ENCODE peak calls at places on chromosomes 4 and X, in four cellular contexts. G is A549; Z is CD4-positive, alpha-beta T cell; U is H9. E is an unnamed sample.
A peak's percentile ranks its signal among the peaks of the same experiment; 100 is the strongest.

GRCh38 chr4:121189811-121190210 is 25.7 kb upstream of the TNIP3 start:
- DNase-seq in U (no peak), Z (peak; percentile 43), G (no peak), E (no peak)

GRCh38 chr4:138222041-138222440 is 20.1 kb downstream of the SLC7A11 start:
- DNase-seq in Z (no peak), G (no peak), U (no peak), E (no peak)

GRCh38 chr4:79209822-79210635 is 115.8 kb downstream of the NAA11 start:
- DNase-seq in G (no peak), U (peak; percentile 32), Z (no peak), E (no peak)

GRCh38 chrX:13412208-13412600 is 92.4 kb upstream of the ATXN3L start:
- DNase-seq in Z (no peak), U (no peak), G (no peak), E (no peak)

GRCh38 chr4:132001542-132001941 is 1147.6 kb upstream of the PCDH10 start:
- DNase-seq in G (no peak), U (no peak), Z (no peak), E (no peak)

GRCh38 chrX:1851527-1851926 is 236.7 kb downstream of the ASMT start:
- DNase-seq in G (no peak), Z (no peak), U (no peak), E (no peak)

GRCh38 chrX:150958177-150958576 is 25.0 kb upstream of the HMGB3 start:
- DNase-seq in Z (no peak), U (no peak), G (no peak), E (no peak)

GRCh38 chrX:93259029-93259428 is 414.3 kb downstream of the NAP1L3 start:
- DNase-seq in U (no peak), Z (no peak), G (no peak), E (no peak)

GRCh38 chr4:4923208-4923607 is 63.7 kb downstream of the MSX1 start:
- DNase-seq in U (no peak), G (no peak), Z (no peak), E (no peak)

GRCh38 chr4:113810906-113811305 is 49.4 kb upstream of the CAMK2D start:
- DNase-seq in G (no peak), U (no peak), Z (no peak), E (no peak)

GRCh38 chrX:6291444-6291843 is 62.8 kb upstream of the NLGN4X start:
- DNase-seq in U (no peak), G (no peak), Z (no peak), E (no peak)

GRCh38 chrX:108366644-108367406 is 71.4 kb downstream of the COL4A6 start:
- DNase-seq in G (no peak), Z (no peak), U (no peak), E (no peak)

GRCh38 chr4:46937493-46937892 is 28.4 kb upstream of the COX7B2 start:
- DNase-seq in G (no peak), Z (no peak), U (no peak), E (no peak)

GRCh38 chr4:118973295-118973694 is 84.6 kb downstream of the SYNPO2 start:
- DNase-seq in U (no peak), Z (no peak), G (no peak), E (no peak)

GRCh38 chrX:12946838-12947544 is 27.9 kb upstream of the TMSB4X start:
- DNase-seq in G (peak; percentile 55), U (peak; percentile 88), Z (peak; percentile 82), E (peak; percentile 42)

GRCh38 chr4:101141230-101141629 is 206.1 kb downstream of the PPP3CA start:
- DNase-seq in G (no peak), Z (no peak), U (no peak), E (no peak)

GRCh38 chrX:2188316-2188715 is 312.5 kb downstream of the DHRSX start:
- DNase-seq in Z (no peak), G (no peak), U (no peak), E (no peak)

GRCh38 chrX:38150993-38151392 is 69.7 kb downstream of the SRPX start:
- DNase-seq in Z (no peak), G (no peak), U (no peak), E (no peak)

GRCh38 chr4:687048-687974 is 1.6 kb downstream of the SLC49A3 start:
- DNase-seq in U (peak; percentile 76), G (peak; percentile 91), Z (no peak), E (no peak)

GRCh38 chr4:40848251-40848650 is 98.5 kb downstream of the NSUN7 start:
- DNase-seq in U (no peak), G (no peak), Z (no peak), E (no peak)

GRCh38 chr4:110005461-110006056 is 92.9 kb downstream of the EGF start:
- DNase-seq in U (no peak), Z (no peak), G (peak; percentile 55), E (no peak)

GRCh38 chr4:5706486-5707290 is 1.7 kb downstream of the EVC2 start:
- DNase-seq in U (no peak), Z (no peak), G (no peak), E (no peak)

GRCh38 chr4:118842055-118842454 is 6.1 kb upstream of the SEC24D start:
- DNase-seq in U (no peak), Z (no peak), G (no peak), E (no peak)

GRCh38 chr4:39323836-39324235 is 42.3 kb downstream of the RFC1 start:
- DNase-seq in Z (no peak), U (no peak), G (no peak), E (no peak)

GRCh38 chr4:48237996-48238645 is 31.5 kb downstream of the TEC start:
- DNase-seq in G (no peak), Z (no peak), U (no peak), E (no peak)

GRCh38 chrX:129938081-129938480 is 32.1 kb downstream of the UTP14A start:
- DNase-seq in G (no peak), U (peak; percentile 29), Z (no peak), E (no peak)

GRCh38 chr4:152310223-152310622 is 225.7 kb downstream of the FBXW7 start:
- DNase-seq in Z (no peak), G (no peak), U (peak; percentile 30), E (no peak)

GRCh38 chrX:9342581-9343051 is 122.2 kb upstream of the TBL1X start:
- DNase-seq in Z (peak; percentile 22), G (peak; percentile 84), U (peak; percentile 85), E (peak; percentile 56)

GRCh38 chrX:151680805-151681204 is 14.5 kb upstream of the PRRG3 start:
- DNase-seq in U (peak; percentile 74), Z (peak; percentile 30), G (peak; percentile 13), E (peak; percentile 5)

GRCh38 chrX:39247536-39247935 is 446.3 kb downstream of the MID1IP1 start:
- DNase-seq in U (no peak), Z (no peak), G (no peak), E (no peak)

GRCh38 chrX:30039768-30040167 is 175.6 kb upstream of the MAGEB2 start:
- DNase-seq in Z (no peak), U (no peak), G (no peak), E (no peak)

GRCh38 chr4:74314329-74314728 is 6.1 kb downstream of the EPGN start:
- DNase-seq in Z (no peak), U (no peak), G (no peak), E (no peak)

DNA sequence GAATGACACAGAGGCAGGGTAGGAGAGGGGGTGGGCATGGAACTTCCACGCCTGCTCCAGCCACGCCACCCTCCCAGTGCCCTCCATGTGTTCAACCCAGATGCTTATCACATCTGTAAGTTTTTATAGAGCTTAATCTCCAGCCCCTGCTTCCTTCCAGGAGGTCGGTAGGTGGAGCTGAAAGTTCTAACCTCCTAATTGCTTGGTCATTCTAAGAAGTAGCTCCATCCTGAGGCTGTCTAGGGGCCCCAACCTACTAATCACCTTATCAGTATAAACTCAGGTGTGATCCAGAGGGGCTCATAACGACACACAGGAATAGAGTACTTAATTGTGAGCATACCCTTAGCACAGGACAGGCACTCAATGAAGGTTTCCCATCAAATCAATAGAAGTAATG is 18.3 kb downstream of the QDPR start:
- DNase-seq in Z (no peak), U (no peak), G (no peak), E (no peak)
- H3K27ac ChIP-seq in Z (no peak overlapping the region), U (no peak overlapping the region), G (peak overlapping the region; percentile 56), E (no peak overlapping the region)

GRCh38 chrX:148535639-148536038 is 35.2 kb downstream of the AFF2 start:
- DNase-seq in Z (no peak), G (no peak), U (no peak), E (no peak)

GRCh38 chrX:148530464-148531077 is 30.2 kb downstream of the AFF2 start:
- DNase-seq in Z (no peak), U (no peak), G (no peak), E (no peak)
- TF ChIP-seq CTCF in Z (peak; percentile 56), U (peak; percentile 69), G (no peak), E (no peak)

DNA sequence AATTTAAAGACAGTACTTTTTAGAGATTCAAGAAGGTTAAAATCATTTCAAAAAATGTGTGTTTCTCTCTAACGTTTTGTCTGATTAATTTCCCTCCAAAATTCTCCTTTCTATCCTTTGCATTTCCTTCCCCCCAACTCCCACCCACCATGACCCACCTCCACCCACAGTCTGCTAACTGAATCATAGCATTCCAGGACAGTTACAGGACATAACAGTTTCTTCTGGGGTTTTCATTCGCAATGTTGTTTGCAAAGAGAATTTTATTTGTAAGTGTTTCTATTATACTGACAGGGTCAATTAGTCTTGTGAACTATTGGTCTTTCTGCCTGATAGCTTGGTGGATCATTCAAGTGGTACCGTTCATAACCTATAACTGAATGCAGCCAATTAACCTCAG is 53.7 kb downstream of the ANAPC10 start:
- DNase-seq in Z (no peak), G (no peak), U (no peak), E (no peak)
- H3K27ac ChIP-seq in Z (no peak overlapping the region), G (no peak overlapping the region), U (no peak overlapping the region), E (no peak overlapping the region)

GRCh38 chrX:25427873-25428555 is 412.2 kb upstream of the ARX start:
- DNase-seq in Z (no peak), U (peak; percentile 81), G (no peak), E (no peak)
- TF ChIP-seq CTCF in Z (no peak), U (peak; percentile 65), G (no peak), E (no peak)

GRCh38 chr4:123418486-123418931 is 21.9 kb downstream of the SPRY1 start:
- DNase-seq in U (peak; percentile 74), G (no peak), Z (no peak), E (peak; percentile 62)
- H3K27ac ChIP-seq in U (peak overlapping the region; percentile 98), G (no peak overlapping the region), Z (no peak overlapping the region), E (peak overlapping the region; percentile 18)

GRCh38 chrX:23901805-23902204 is 5.9 kb downstream of the APOO start:
- DNase-seq in Z (peak; percentile 11), G (peak; percentile 62), U (peak; percentile 40), E (peak; percentile 57)
- TF ChIP-seq CTCF in Z (no peak), G (peak; percentile 67), U (peak; percentile 34), E (no peak)

DNA sequence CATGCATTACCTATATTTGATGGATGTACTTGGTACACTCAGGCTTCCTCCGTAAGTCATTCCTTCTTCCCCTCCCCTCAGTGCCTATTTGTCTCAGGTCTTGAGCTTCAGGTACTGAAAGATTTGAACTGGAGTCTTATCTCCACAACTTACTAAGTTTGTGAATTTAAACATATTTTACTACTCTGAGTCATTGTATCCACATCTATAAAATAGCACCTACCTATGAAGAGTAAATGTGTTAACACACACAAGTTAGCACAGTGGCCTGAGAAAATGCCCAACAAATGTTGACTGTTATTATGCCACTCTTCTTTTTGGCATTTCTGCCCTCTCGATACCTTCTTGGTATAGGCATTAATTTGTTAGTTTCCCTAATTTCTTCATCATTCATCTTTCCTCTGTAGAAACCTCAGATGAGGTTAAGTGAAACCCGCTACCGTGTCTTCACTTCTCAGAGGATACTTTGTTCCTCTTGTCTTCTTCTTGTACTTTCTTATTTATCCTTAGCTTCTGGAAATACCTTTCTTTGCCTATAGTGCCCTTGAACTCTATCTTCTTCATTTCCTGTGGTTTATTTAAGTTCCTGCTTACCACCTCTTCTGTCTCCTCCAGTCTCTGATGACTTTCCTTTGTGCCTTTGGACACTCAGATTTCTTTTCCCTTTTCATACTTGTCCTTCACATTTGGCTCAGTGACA is 159.5 kb upstream of the LEF1 start:
- DNase-seq in G (no peak), Z (no peak), U (no peak), E (no peak)
- H3K27ac ChIP-seq in G (no peak overlapping the region), Z (no peak overlapping the region), U (no peak overlapping the region), E (no peak overlapping the region)